ENCODE peak calls at places on chromosomes 4 and X, in eight cellular contexts. A is NCI-H510A treated with DMSO at 0.1 percent for 48 hours; C is activated T-cell treated with anti-CD3 and anti-CD28 coated beads, Interleukin-2, amount 50 U/mL, for 72 hours; S is fibroblast of villous mesenchyme; L is G401; K is hepatic stellate cell; I is HS-5; G is NCI-H1092 treated with DMSO at 0.1 percent for 48 hours. U is an unnamed sample.

GRCh38 chr4:123588631-123589223 is 192.1 kb downstream of the SPRY1 start:
- DNase-seq in A (no peak), C (no peak), S (peak), L (peak), K (peak), I (no peak), G (no peak), U (no peak)

GRCh38 chrX:144566592-144566991 is 680.7 kb upstream of the SPANXN1 start:
- DNase-seq in A (no peak), C (no peak), S (no peak), L (no peak), K (no peak), I (no peak), G (no peak), U (no peak)

GRCh38 chr4:117770269-117771087 is 263.8 kb upstream of the NDST3 start:
- DNase-seq in A (no peak), C (no peak), S (no peak), L (peak), K (no peak), I (no peak), G (no peak), U (no peak)

GRCh38 chrX:76987381-76987780 is 459.8 kb upstream of the FGF16 start:
- DNase-seq in A (no peak), C (no peak), S (no peak), L (no peak), K (no peak), I (no peak), G (no peak), U (no peak)

GRCh38 chrX:17328837-17329236 is 46.2 kb upstream of the NHS start:
- DNase-seq in A (no peak), C (no peak), S (no peak), L (no peak), K (no peak), I (no peak), G (peak), U (no peak)

GRCh38 chr4:151025759-151026158 is 10.7 kb upstream of the LRBA start:
- DNase-seq in A (no peak), C (no peak), S (no peak), L (no peak), K (no peak), I (no peak), G (no peak), U (no peak)

GRCh38 chrX:39896951-39897740 is 200.6 kb downstream of the BCOR start:
- DNase-seq in A (no peak), C (no peak), S (peak), L (no peak), K (peak), I (no peak), G (peak), U (no peak)

GRCh38 chrX:15855562-15856256 is 1.1 kb upstream of the AP1S2 start:
- DNase-seq in A (peak), C (no peak), S (no peak), L (no peak), K (no peak), I (no peak), G (peak), U (no peak)

GRCh38 chr4:82774711-82775171 is 23.9 kb downstream of the SCD5 start:
- DNase-seq in A (no peak), C (no peak), S (no peak), L (peak), K (no peak), I (no peak), G (peak), U (no peak)

GRCh38 chr4:56310401-56310800 is 76.9 kb downstream of the AASDH start:
- DNase-seq in A (no peak), C (no peak), S (no peak), L (no peak), K (no peak), I (no peak), G (no peak), U (no peak)